ENCODE peak calls at places on chromosomes 6 and 20, in four cellular contexts. R is stimulated activated CD4-positive, alpha-beta T cell treated with anti-CD3 and anti-CD28 coated beads, Interleukin-4, amount 100 ng/mL, for 1 hour; Q is KG1; B is NCI-H345. W is an unnamed sample.

GRCh38 chr20:31606928-31607639 is 2.0 kb downstream of the ID1 start:
- DNase-seq in R (no peak), Q (no peak), B (peak), W (peak)

GRCh38 chr20:48683467-48684175 is 144.2 kb downstream of the PREX1 start:
- DNase-seq in R (no peak), Q (no peak), B (no peak), W (no peak)

GRCh38 chr20:57467742-57468141 is 57.2 kb downstream of the CTCFL start:
- DNase-seq in R (no peak), Q (no peak), B (no peak), W (no peak)

GRCh38 chr6:105601541-105602174 is 198.8 kb upstream of the PREP start:
- DNase-seq in R (peak), Q (no peak), B (no peak), W (no peak)

GRCh38 chr6:69019832-69020231 is 384.8 kb downstream of the ADGRB3 start:
- DNase-seq in R (no peak), Q (no peak), B (no peak), W (no peak)

GRCh38 chr20:11922561-11922960 is 4.9 kb downstream of the BTBD3 start:
- DNase-seq in R (no peak), Q (no peak), B (no peak), W (no peak)

GRCh38 chr6:11525468-11526155 is 11.9 kb upstream of the TMEM170B start:
- DNase-seq in R (no peak), Q (no peak), B (no peak), W (no peak)

GRCh38 chr6:130366011-130366963 is at the start of gene TMEM200A:
- DNase-seq in R (peak), Q (no peak), B (peak), W (no peak)

GRCh38 chr6:28353981-28354676 is 4.4 kb downstream of the ZKSCAN3 start:
- DNase-seq in R (no peak), Q (no peak), B (no peak), W (no peak)

GRCh38 chr6:145823322-145823944 is 8.8 kb upstream of the FBXO30 start:
- DNase-seq in R (no peak), Q (no peak), B (no peak), W (no peak)

GRCh38 chr6:149438855-149439254 is 38.8 kb downstream of the SUMO4 start:
- DNase-seq in R (no peak), Q (no peak), B (no peak), W (no peak)

GRCh38 chr6:75458895-75459294 is 34.7 kb downstream of the FILIP1 start:
- DNase-seq in R (no peak), Q (no peak), B (no peak), W (no peak)

GRCh38 chr20:63702751-63703470 is 4.9 kb downstream of the ARFRP1 start:
- DNase-seq in R (no peak), Q (no peak), B (no peak), W (no peak)

GRCh38 chr6:167739721-167740475 is 86.8 kb upstream of the AFDN start:
- DNase-seq in R (no peak), Q (no peak), B (no peak), W (no peak)

GRCh38 chr20:50344232-50345071 is 153.8 kb downstream of the CEBPB start:
- DNase-seq in R (no peak), Q (no peak), B (no peak), W (no peak)

GRCh38 chr6:8579372-8579771 is 144.0 kb upstream of the SLC35B3 start:
- DNase-seq in R (no peak), Q (no peak), B (no peak), W (no peak)

GRCh38 chr20:45010399-45010828 is 44.1 kb downstream of the STK4 start:
- DNase-seq in R (no peak), Q (no peak), B (no peak), W (no peak)

GRCh38 chr6:33668914-33669313 is 42.6 kb downstream of the UQCC2 start:
- DNase-seq in R (peak), Q (no peak), B (no peak), W (no peak)

GRCh38 chr20:9945406-9945805 is 89.4 kb upstream of the ANKEF1 start:
- DNase-seq in R (no peak), Q (no peak), B (no peak), W (no peak)

GRCh38 chr6:47098570-47098993 is 56.5 kb upstream of the ADGRF1 start:
- DNase-seq in R (no peak), Q (no peak), B (no peak), W (no peak)

GRCh38 chr6:79782775-79783174 is 151.6 kb downstream of the SH3BGRL2 start:
- DNase-seq in R (no peak), Q (no peak), B (no peak), W (no peak)

GRCh38 chr6:166595061-166595780 is 8.7 kb upstream of the RAMACL start:
- DNase-seq in R (no peak), Q (no peak), B (no peak), W (no peak)

GRCh38 chr6:85192186-85192585 is 257.7 kb upstream of the NT5E start:
- DNase-seq in R (no peak), Q (no peak), B (no peak), W (no peak)

GRCh38 chr20:52484438-52484837 is 292.9 kb upstream of the ZFP64 start:
- DNase-seq in R (no peak), Q (no peak), B (no peak), W (no peak)

GRCh38 chr6:48080227-48081009 is 30.6 kb downstream of the PTCHD4 start:
- DNase-seq in R (no peak), Q (no peak), B (peak), W (no peak)

GRCh38 chr6:41693866-41694265 is 41.5 kb downstream of the TFEB start:
- DNase-seq in R (no peak), Q (no peak), B (no peak), W (no peak)

GRCh38 chr20:62276448-62276847 is 26.3 kb upstream of the ADRM1 start:
- DNase-seq in R (no peak), Q (no peak), B (no peak), W (no peak)

GRCh38 chr20:44921447-44921846 is 11.6 kb downstream of the PABPC1L start:
- DNase-seq in R (no peak), Q (no peak), B (no peak), W (no peak)

GRCh38 chr20:1103751-1104150 is 14.7 kb upstream of the PSMF1 start:
- DNase-seq in R (no peak), Q (no peak), B (no peak), W (no peak)

W was measured in left lobe of liver.